ENCODE peak calls at places on chromosomes 12 and 14, in nine cellular contexts. Y is IMR-90, V is breast epithelium, O is GM23338, G is tibial artery, B is transverse colon, N is upper lobe of left lung, X is heart left ventricle, A is stomach. H is an unnamed sample.

GRCh38 chr12:110165540-110166159 is 41.5 kb downstream of the IFT81 start:
- DNase-seq in Y (no peak), N (no peak), A (no peak), X (no peak), V (no peak), G (no peak), B (no peak), O (peak; percentile 81), H (no peak)

GRCh38 chr14:73630009-73630780 is 14.6 kb upstream of the DNAL1 start:
- DNase-seq in N (no peak), G (no peak), A (no peak), B (no peak), V (no peak), O (no peak), Y (no peak), X (no peak), H (no peak)

GRCh38 chr14:37931998-37932397 is 275.7 kb upstream of the SSTR1 start:
- DNase-seq in A (no peak), Y (no peak), G (no peak), O (peak; percentile 3), X (no peak), N (no peak), V (no peak), B (no peak), H (no peak)

GRCh38 chr12:38886064-38886463 is 19.3 kb downstream of the CPNE8 start:
- DNase-seq in O (no peak), N (no peak), V (no peak), B (peak; percentile 84), G (no peak), Y (no peak), X (no peak), A (peak; percentile 62), H (no peak)

GRCh38 chr14:63438065-63438757 is 105.0 kb downstream of the PPP2R5E start:
- DNase-seq in Y (peak; percentile 92), B (peak; percentile 58), X (peak; percentile 57), G (peak; percentile 77), V (peak; percentile 89), A (peak; percentile 66), O (peak; percentile 36), N (no peak), H (peak; percentile 13)

GRCh38 chr12:91140660-91141045 is 29.4 kb upstream of the LUM start:
- DNase-seq in Y (peak; percentile 74), N (no peak), B (no peak), A (no peak), V (no peak), X (peak; percentile 33), G (no peak), O (no peak), H (no peak)

GRCh38 chr12:70646850-70647249 is 9.6 kb upstream of the PTPRB start:
- DNase-seq in A (no peak), G (no peak), V (no peak), O (no peak), B (no peak), X (no peak), Y (peak; percentile 85), N (no peak), H (no peak)

GRCh38 chr12:52650520-52651081 is 1.4 kb downstream of the KRT2 start:
- DNase-seq in B (no peak), X (no peak), A (no peak), Y (no peak), N (no peak), V (peak; percentile 10), G (no peak), O (no peak), H (no peak)

GRCh38 chr14:53161758-53162512 is 8.8 kb upstream of the DDHD1 start:
- DNase-seq in Y (no peak), N (no peak), V (no peak), A (no peak), X (no peak), O (no peak), B (no peak), G (no peak), H (no peak)

GRCh38 chr14:79186523-79186922 is 1016.4 kb downstream of the NRXN3 start:
- DNase-seq in B (no peak), G (no peak), A (no peak), O (no peak), Y (peak; percentile 54), N (no peak), V (no peak), X (no peak), H (no peak)

GRCh38 chr14:95562892-95563685 is 28.2 kb downstream of the GLRX5 start:
- DNase-seq in Y (peak; percentile 16), N (peak; percentile 17), B (no peak), G (no peak), A (peak; percentile 43), V (no peak), X (no peak), O (no peak), H (no peak)

GRCh38 chr12:59444932-59445331 is 150.9 kb upstream of the SLC16A7 start:
- DNase-seq in O (no peak), Y (peak; percentile 15), X (no peak), A (no peak), N (no peak), G (no peak), V (no peak), B (no peak), H (no peak)

GRCh38 chr14:67446371-67447032 is 34.5 kb upstream of the PLEK2 start:
- DNase-seq in B (no peak), O (no peak), Y (no peak), A (no peak), N (no peak), X (peak; percentile 34), V (no peak), G (no peak), H (no peak)

GRCh38 chr14:95156765-95157194 is 549 bp downstream of the DICER1 start:
- DNase-seq in N (peak; percentile 91), A (peak; percentile 46), Y (peak; percentile 19), O (no peak), X (peak; percentile 45), G (peak; percentile 77), B (peak; percentile 36), V (peak; percentile 40), H (no peak)

GRCh38 chr12:1611775-1612174 is 17.3 kb upstream of the WNT5B start:
- DNase-seq in V (no peak), Y (peak; percentile 95), G (no peak), N (no peak), A (no peak), O (no peak), X (no peak), B (no peak), H (no peak)

GRCh38 chr14:60657609-60657983 is 8.3 kb upstream of the SIX1 start:
- DNase-seq in A (no peak), G (no peak), O (peak; percentile 69), X (no peak), B (no peak), N (peak; percentile 66), Y (no peak), V (no peak), H (no peak)

GRCh38 chr14:92121207-92121669 is 268 bp downstream of the NDUFB1 start:
- DNase-seq in G (no peak), N (no peak), V (no peak), O (peak; percentile 56), X (peak; percentile 67), B (peak; percentile 39), Y (peak; percentile 43), A (peak; percentile 39), H (no peak)

GRCh38 chr14:92122761-92123160 is 992 bp downstream of the CPSF2 start:
- DNase-seq in Y (no peak), B (no peak), O (no peak), G (no peak), X (no peak), V (no peak), A (no peak), N (no peak), H (no peak)

GRCh38 chr14:92122351-92122677 is 545 bp downstream of the CPSF2 start:
- DNase-seq in X (no peak), O (peak; percentile 52), V (no peak), G (no peak), A (no peak), N (no peak), Y (peak; percentile 20), B (peak; percentile 23), H (no peak)

DNA sequence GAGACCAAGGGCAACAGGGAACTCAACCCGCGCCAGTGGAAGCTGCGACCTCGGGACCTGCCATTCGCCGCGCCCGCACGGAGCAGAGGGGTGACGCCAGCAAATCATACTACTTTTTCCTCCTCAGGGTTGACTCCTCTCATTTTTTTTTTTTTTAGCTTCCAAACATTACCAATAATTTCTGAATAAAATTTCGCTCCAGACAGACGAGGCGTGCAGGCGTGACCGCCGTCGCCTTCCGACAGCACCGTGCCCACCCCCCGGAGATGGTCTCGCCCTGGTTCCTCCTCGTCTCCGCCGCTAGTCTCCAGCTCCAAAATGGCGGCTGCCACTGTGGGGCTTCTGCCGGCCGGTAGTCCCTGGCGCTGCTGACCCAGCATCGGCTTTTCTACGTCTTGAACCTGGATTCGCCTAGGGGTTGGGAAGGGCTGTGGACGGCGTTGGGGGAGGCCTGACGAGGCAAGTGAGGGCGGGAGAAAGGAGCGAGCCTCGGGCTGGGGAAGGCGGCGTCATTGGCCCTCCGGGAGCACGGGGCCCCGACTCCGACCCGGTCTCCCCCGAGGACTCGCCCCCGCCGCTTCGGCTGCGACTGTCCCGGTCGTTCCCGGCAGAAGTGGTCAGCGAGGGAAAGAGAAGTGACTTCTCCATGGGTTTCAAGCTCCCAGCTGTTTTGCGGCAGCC is at the start of the genes CPSF2 and NDUFB1:
- DNase-seq in X (peak; percentile 90), N (peak; percentile 93), G (peak; percentile 88), V (peak; percentile 71), B (peak; percentile 85), A (peak; percentile 82), Y (peak; percentile 72), O (peak; percentile 88), H (peak; percentile 35)
- TF ChIP-seq CTCF in X (no peak), N (no peak), G (no peak), V (no peak), B (no peak), A (no peak), Y (no peak), O (no peak), H (no peak)

GRCh38 chr14:104688755-104689619 is at the start of gene INF2:
- DNase-seq in V (no peak), A (peak; percentile 72), O (peak; percentile 77), Y (peak; percentile 32), G (peak; percentile 81), N (peak; percentile 94), X (peak; percentile 79), B (peak; percentile 80), H (no peak)
- H3K4me1 ChIP-seq in V (peaks cover 40% of the 10 kb centered on the region), A (peaks cover 65% of the 10 kb centered on the region), O (peaks cover 22% of the 10 kb centered on the region), Y (peaks cover 33% of the 10 kb centered on the region), G (peaks cover 10% of the 10 kb centered on the region), N (peaks cover 54% of the 10 kb centered on the region), X (peaks cover 41% of the 10 kb centered on the region), B (peaks cover 64% of the 10 kb centered on the region), H (peaks cover 43% of the 10 kb centered on the region)

GRCh38 chr14:23418021-23418420 is 9.9 kb upstream of the MYH6 start:
- DNase-seq in G (no peak), B (no peak), O (no peak), A (no peak), X (no peak), V (no peak), N (no peak), Y (no peak), H (no peak)
- TF ChIP-seq CTCF in G (no peak), B (no peak), O (no peak), A (no peak), X (no peak), V (no peak), N (no peak), Y (no peak), H (no peak)

DNA sequence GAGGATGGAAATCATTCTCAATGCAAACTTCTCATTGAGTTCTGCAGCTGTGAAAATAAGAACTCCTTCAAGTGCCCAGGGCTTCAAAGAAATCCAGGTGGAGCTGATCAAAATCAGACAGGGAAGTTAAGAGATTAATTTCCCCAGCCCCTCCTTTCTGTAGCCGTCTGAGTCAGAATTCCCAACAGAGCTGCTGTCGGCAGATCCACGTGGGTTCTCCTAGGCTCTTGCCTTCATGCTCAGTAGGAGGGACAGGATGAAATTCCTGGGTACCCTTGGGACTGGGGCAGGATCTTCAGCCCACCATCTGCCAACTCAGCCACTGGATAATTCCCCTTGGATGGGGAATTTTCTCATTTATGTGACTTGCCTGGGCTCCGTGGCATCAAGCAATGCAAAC is 13.3 kb downstream of the TGFB3 start:
- DNase-seq in Y (no peak), O (no peak), X (no peak), N (no peak), A (no peak), B (no peak), V (no peak), G (peak; percentile 69), H (no peak)
- H3K4me1 ChIP-seq in Y (no peaks in the 10 kb centered on the region), O (peaks cover 10% of the 10 kb centered on the region), X (peaks cover 6% of the 10 kb centered on the region), N (no peaks in the 10 kb centered on the region), A (no peaks in the 10 kb centered on the region), B (no peaks in the 10 kb centered on the region), V (no peaks in the 10 kb centered on the region), G (no peaks in the 10 kb centered on the region), H (no peaks in the 10 kb centered on the region)